ENCODE peak calls at places on chromosome 6, in six cellular contexts. K is astrocyte of the spinal cord; I is choroid plexus epithelial cell; Y is CD4-positive, alpha-beta T cell; F is GM13977; H is ascending aorta. S is an unnamed sample.

GRCh38 chr6:6584310-6585002 is 4.1 kb upstream of the LY86 start:
- DNase-seq in K (no peak), I (no peak), Y (no peak), F (no peak), H (no peak), S (no peak)

GRCh38 chr6:132236744-132237143 is 164.5 kb downstream of the MOXD1 start:
- DNase-seq in K (peak; percentile 36), I (peak; percentile 52), Y (no peak), F (no peak), H (no peak), S (no peak)

GRCh38 chr6:113847435-113847834 is 9.7 kb upstream of the MARCKS start:
- DNase-seq in K (no peak), I (no peak), Y (no peak), F (no peak), H (no peak), S (no peak)

GRCh38 chr6:145406733-145407256 is 328.5 kb downstream of the EPM2A start:
- DNase-seq in K (no peak), I (no peak), Y (no peak), F (no peak), H (no peak), S (no peak)

GRCh38 chr6:86526238-86526637 is 411.1 kb upstream of the HTR1E start:
- DNase-seq in K (no peak), I (no peak), Y (no peak), F (no peak), H (no peak), S (no peak)

GRCh38 chr6:169316651-169317050 is 63.0 kb upstream of the THBS2 start:
- DNase-seq in K (no peak), I (peak; percentile 13), Y (no peak), F (no peak), H (no peak), S (no peak)

GRCh38 chr6:105428342-105428957 is 25.6 kb upstream of the PREP start:
- DNase-seq in K (peak; percentile 94), I (peak; percentile 94), Y (no peak), F (no peak), H (no peak), S (no peak)

GRCh38 chr6:100175814-100176275 is 181.8 kb upstream of the MCHR2 start:
- DNase-seq in K (peak; percentile 88), I (peak; percentile 90), Y (no peak), F (no peak), H (no peak), S (no peak)

GRCh38 chr6:27133281-27134227 is 113.9 kb upstream of the PRSS16 start:
- DNase-seq in K (peak; percentile 73), I (peak; percentile 72), Y (peak; percentile 71), F (no peak), H (peak; percentile 38), S (peak; percentile 80)

GRCh38 chr6:124753562-124753961 is 208.7 kb upstream of the RNF217 start:
- DNase-seq in K (no peak), I (no peak), Y (no peak), F (no peak), H (no peak), S (no peak)

GRCh38 chr6:11824986-11825385 is 46.4 kb upstream of the ADTRP start:
- DNase-seq in K (no peak), I (peak; percentile 53), Y (no peak), F (peak; percentile 68), H (no peak), S (no peak)

GRCh38 chr6:109299695-109300564 is 82.3 kb downstream of the CD164 start:
- DNase-seq in K (no peak), I (no peak), Y (no peak), F (no peak), H (peak; percentile 28), S (no peak)

GRCh38 chr6:45187841-45188240 is 140.3 kb upstream of the RUNX2 start:
- DNase-seq in K (peak; percentile 42), I (peak; percentile 78), Y (no peak), F (no peak), H (no peak), S (no peak)

GRCh38 chr6:119801041-119801440 is 451.5 kb upstream of the MAN1A1 start:
- DNase-seq in K (no peak), I (no peak), Y (no peak), F (no peak), H (no peak), S (no peak)

GRCh38 chr6:97189767-97190166 is 93.2 kb downstream of the MMS22L start:
- DNase-seq in K (peak; percentile 58), I (peak; percentile 80), Y (no peak), F (no peak), H (no peak), S (no peak)

GRCh38 chr6:52635049-52635577 is 35.8 kb upstream of the TMEM14A start:
- DNase-seq in K (peak; percentile 25), I (peak; percentile 39), Y (no peak), F (no peak), H (no peak), S (no peak)

GRCh38 chr6:31940256-31940664 is 5.6 kb upstream of the CFB start:
- DNase-seq in K (peak; percentile 13), I (peak; percentile 52), Y (no peak), F (no peak), H (no peak), S (no peak)

GRCh38 chr6:154872605-154873004 is 122.5 kb upstream of the TIAM2 start:
- DNase-seq in K (no peak), I (no peak), Y (no peak), F (no peak), H (no peak), S (no peak)

GRCh38 chr6:143559101-143559500 is 47.6 kb upstream of the FUCA2 start:
- DNase-seq in K (no peak), I (no peak), Y (no peak), F (no peak), H (no peak), S (no peak)

GRCh38 chr6:5167501-5167900 is 82.4 kb downstream of the PPP1R3G start:
- DNase-seq in K (peak; percentile 25), I (peak; percentile 75), Y (no peak), F (no peak), H (no peak), S (no peak)

GRCh38 chr6:63380265-63380664 is 60.5 kb upstream of the LGSN start:
- DNase-seq in K (no peak), I (no peak), Y (no peak), F (no peak), H (no peak), S (no peak)

GRCh38 chr6:136991614-136992013 is 53.2 kb downstream of the IL20RA start:
- DNase-seq in K (no peak), I (no peak), Y (no peak), F (no peak), H (no peak), S (no peak)

GRCh38 chr6:70299456-70299855 is 3.4 kb downstream of the COL9A1 start:
- DNase-seq in K (peak; percentile 14), I (peak; percentile 48), Y (no peak), F (no peak), H (no peak), S (no peak)

GRCh38 chr6:33815854-33816253 is 12.1 kb upstream of the MLN start:
- DNase-seq in K (no peak), I (peak; percentile 64), Y (no peak), F (peak; percentile 66), H (no peak), S (no peak)

GRCh38 chr6:144482142-144482541 is 197.0 kb downstream of the UTRN start:
- DNase-seq in K (peak; percentile 81), I (peak; percentile 92), Y (peak; percentile 57), F (peak; percentile 73), H (no peak), S (peak; percentile 74)

GRCh38 chr6:118377711-118378414 is 170.2 kb upstream of the PLN start:
- DNase-seq in K (no peak), I (no peak), Y (no peak), F (no peak), H (no peak), S (no peak)

GRCh38 chr6:43671801-43672690 is 15.5 kb downstream of the MRPS18A start:
- DNase-seq in K (no peak), I (no peak), Y (no peak), F (no peak), H (no peak), S (no peak)

GRCh38 chr6:147941143-147941542 is 401.5 kb upstream of the SASH1 start:
- DNase-seq in K (peak; percentile 6), I (no peak), Y (no peak), F (no peak), H (no peak), S (no peak)

GRCh38 chr6:138403324-138403800 is 661 bp upstream of the HEBP2 start:
- DNase-seq in K (no peak), I (peak; percentile 18), Y (peak; percentile 18), F (peak; percentile 53), H (no peak), S (no peak)

GRCh38 chr6:138406443-138406842 is 2.4 kb downstream of the HEBP2 start:
- DNase-seq in K (no peak), I (no peak), Y (no peak), F (no peak), H (no peak), S (no peak)

GRCh38 chr6:138405816-138406403 is 1.9 kb downstream of the HEBP2 start:
- DNase-seq in K (no peak), I (no peak), Y (no peak), F (no peak), H (no peak), S (no peak)

GRCh38 chr6:138403801-138404665 is at the start of gene HEBP2:
- DNase-seq in K (peak; percentile 91), I (peak; percentile 70), Y (peak; percentile 87), F (peak; percentile 93), H (peak; percentile 78), S (peak; percentile 95)

DNA sequence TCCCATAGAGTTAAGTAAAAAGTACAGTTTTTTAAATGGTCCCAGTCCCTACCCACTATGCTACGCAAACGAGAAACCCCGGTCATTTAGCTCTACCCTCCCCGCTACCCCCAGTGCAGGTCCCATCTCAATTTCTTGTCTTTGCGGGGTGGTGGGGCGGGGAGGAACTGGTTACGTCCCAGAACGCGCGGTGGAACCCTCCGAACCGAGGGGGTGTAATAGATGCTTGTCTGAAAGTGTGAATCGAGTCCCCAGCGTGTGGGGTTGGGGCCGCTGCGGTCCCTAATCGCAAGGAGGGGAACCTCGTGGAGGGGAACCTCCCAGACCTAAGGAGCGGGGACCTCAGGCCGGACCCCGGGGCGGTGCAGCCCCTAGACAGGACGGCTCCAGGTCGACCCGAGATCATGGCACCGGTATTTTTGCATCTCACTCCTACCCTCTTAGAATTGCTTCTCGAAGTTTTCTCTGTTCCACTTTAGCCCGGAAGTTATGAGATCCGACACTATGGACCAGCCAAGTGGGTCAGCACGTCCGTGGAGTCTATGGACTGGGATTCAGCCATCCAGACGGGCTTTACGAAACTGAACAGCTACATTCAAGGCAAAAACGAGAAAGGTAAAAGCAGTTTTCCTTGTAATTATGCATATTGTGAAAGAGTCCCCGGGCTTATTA is 779 bp downstream of the HEBP2 start:
- DNase-seq in K (peak; percentile 28), I (peak; percentile 22), Y (peak; percentile 3), F (no peak), H (no peak), S (no peak)
- TF ChIP-seq CTCF in K (no peak), I (no peak), Y (no peak), F (no peak), H (no peak), S (no peak)

GRCh38 chr6:115643762-115644161 is 416.9 kb downstream of the FRK start:
- DNase-seq in K (peak; percentile 44), I (peak; percentile 28), Y (no peak), F (no peak), H (no peak), S (no peak)
- TF ChIP-seq CTCF in K (peak; percentile 25), I (peak; percentile 12), Y (no peak), F (no peak), H (no peak), S (no peak)

GRCh38 chr6:164114656-164115055 is 700.1 kb downstream of the QKI start:
- DNase-seq in K (no peak), I (no peak), Y (no peak), F (no peak), H (no peak), S (no peak)
- TF ChIP-seq CTCF in K (no peak), I (no peak), Y (no peak), F (no peak), H (no peak), S (no peak)

GRCh38 chr6:122184260-122184934 is 215.1 kb upstream of the HSF2 start:
- DNase-seq in K (peak; percentile 54), I (peak; percentile 67), Y (no peak), F (no peak), H (no peak), S (no peak)
- TF ChIP-seq CTCF in K (peak; percentile 45), I (peak; percentile 51), Y (no peak), F (no peak), H (peak; percentile 27), S (peak; percentile 70)

S was measured in type B pancreatic cell.